ENCODE peak calls at places on chromosome 17, in eight cellular contexts. Z is right cardiac atrium; V is uterus; S is CD8-positive, alpha-beta memory T cell; G is breast epithelium; M is fibroblast of mammary gland; C is tibial nerve; N is bronchial epithelial cell. Y is an unnamed sample.
A peak's percentile ranks its signal among the peaks of the same experiment; 100 is the strongest.

GRCh38 chr17:76444518-76445311 is 8.2 kb downstream of the UBE2O start:
- DNase-seq in C (no peak), V (no peak), Z (no peak), N (peak; percentile 27), S (no peak), M (peak; percentile 22), G (no peak), Y (no peak)

GRCh38 chr17:7222093-7222971 is 2.6 kb downstream of the ACADVL start:
- DNase-seq in S (no peak), N (no peak), Z (peak; percentile 7), G (no peak), M (no peak), C (no peak), V (peak; percentile 25), Y (no peak)

GRCh38 chr17:1005361-1005946 is 8.5 kb downstream of the TIMM22 start:
- DNase-seq in Z (peak; percentile 76), M (peak; percentile 72), C (no peak), S (peak; percentile 26), V (peak; percentile 73), N (no peak), G (peak; percentile 58), Y (no peak)

GRCh38 chr17:29207986-29208385 is 27.8 kb upstream of the MYO18A start:
- DNase-seq in N (no peak), Z (no peak), V (no peak), S (no peak), G (no peak), C (no peak), M (no peak), Y (no peak)

GRCh38 chr17:80761421-80761871 is 216.8 kb downstream of the RPTOR start:
- DNase-seq in C (no peak), Z (no peak), M (peak; percentile 80), S (peak; percentile 50), N (peak; percentile 82), V (no peak), G (no peak), Y (no peak)

GRCh38 chr17:71726320-71726719 is 394.5 kb upstream of the SOX9 start:
- DNase-seq in C (no peak), V (no peak), Z (no peak), G (no peak), S (no peak), N (no peak), M (no peak), Y (no peak)

GRCh38 chr17:33521784-33522183 is 228.7 kb upstream of the ASIC2 start:
- DNase-seq in C (no peak), Z (no peak), M (no peak), S (no peak), N (no peak), V (no peak), G (no peak), Y (no peak)

GRCh38 chr17:77892469-77893143 is 65.9 kb upstream of the TNRC6C start:
- DNase-seq in S (no peak), M (no peak), Z (no peak), N (no peak), G (no peak), C (no peak), V (no peak), Y (no peak)

GRCh38 chr17:67633751-67634191 is 84.0 kb upstream of the NOL11 start:
- DNase-seq in C (no peak), V (peak; percentile 42), M (peak; percentile 33), Z (no peak), N (no peak), S (no peak), G (no peak), Y (no peak)

GRCh38 chr17:80791758-80792284 is 199.8 kb upstream of the CHMP6 start:
- DNase-seq in Z (peak; percentile 73), V (peak; percentile 91), M (peak; percentile 99), G (no peak), S (no peak), C (peak; percentile 68), N (peak; percentile 91), Y (peak; percentile 44)

GRCh38 chr17:81868674-81869220 is 2.4 kb downstream of the ARHGDIA start:
- DNase-seq in V (peak; percentile 83), C (no peak), G (no peak), Z (peak; percentile 63), S (no peak), N (peak; percentile 54), M (peak; percentile 89), Y (no peak)

GRCh38 chr17:43576563-43577229 is 30.6 kb upstream of the ETV4 start:
- DNase-seq in C (peak; percentile 58), M (peak; percentile 75), Z (peak; percentile 66), V (peak; percentile 69), S (peak; percentile 51), N (peak; percentile 66), G (peak; percentile 48), Y (peak; percentile 33)

GRCh38 chr17:41967141-41967920 is 736 bp downstream of the CNP start:
- DNase-seq in S (no peak), G (no peak), C (peak; percentile 21), M (peak; percentile 17), Z (peak; percentile 35), V (no peak), N (no peak), Y (no peak)

GRCh38 chr17:78387982-78388941 is 9.8 kb downstream of the PGS1 start:
- DNase-seq in N (no peak), G (no peak), V (peak; percentile 74), C (no peak), Z (no peak), M (no peak), S (no peak), Y (peak; percentile 47)

GRCh38 chr17:74637912-74638311 is 14.4 kb upstream of the CD300E start:
- DNase-seq in N (no peak), C (no peak), S (no peak), G (no peak), M (no peak), V (no peak), Z (no peak), Y (no peak)

GRCh38 chr17:7383742-7384488 is 3.0 kb downstream of the TNK1 start:
- DNase-seq in N (no peak), Z (peak; percentile 61), V (no peak), G (no peak), M (no peak), C (no peak), S (peak; percentile 88), Y (peak; percentile 82)

GRCh38 chr17:66712453-66712852 is 122.5 kb upstream of the CACNG5 start:
- DNase-seq in G (no peak), C (no peak), Z (no peak), N (no peak), V (no peak), S (no peak), M (no peak), Y (no peak)

GRCh38 chr17:412211-413015 is 59.8 kb upstream of the RPH3AL start:
- DNase-seq in S (peak; percentile 75), C (peak; percentile 62), M (peak; percentile 68), G (peak; percentile 42), N (peak; percentile 39), V (peak; percentile 62), Z (peak; percentile 46), Y (no peak)

GRCh38 chr17:44774271-44775135 is 15.7 kb downstream of the ADAM11 start:
- DNase-seq in G (peak; percentile 83), S (peak; percentile 83), M (peak; percentile 65), C (peak; percentile 94), N (peak; percentile 57), V (peak; percentile 85), Z (peak; percentile 87), Y (peak; percentile 84)

GRCh38 chr17:12349297-12349696 is 316.4 kb upstream of the MYOCD start:
- DNase-seq in S (no peak), V (no peak), G (no peak), Z (no peak), C (no peak), M (no peak), N (no peak), Y (no peak)

GRCh38 chr17:19533036-19533717 is 477 bp upstream of the SLC47A1 start:
- DNase-seq in V (no peak), N (no peak), S (no peak), G (no peak), C (no peak), M (no peak), Z (no peak), Y (no peak)

GRCh38 chr17:19531780-19532501 is 1.7 kb upstream of the SLC47A1 start:
- DNase-seq in S (no peak), M (no peak), V (no peak), C (no peak), Z (no peak), N (no peak), G (no peak), Y (no peak)

GRCh38 chr17:19537116-19537515 is 3.5 kb downstream of the SLC47A1 start:
- DNase-seq in V (no peak), C (no peak), M (no peak), G (no peak), N (no peak), Z (no peak), S (no peak), Y (no peak)

GRCh38 chr17:19533718-19534561 is at the start of gene SLC47A1:
- DNase-seq in G (no peak), Z (peak; percentile 37), C (no peak), S (peak; percentile 17), N (peak; percentile 8), V (peak; percentile 35), M (no peak), Y (peak; percentile 28)

DNA sequence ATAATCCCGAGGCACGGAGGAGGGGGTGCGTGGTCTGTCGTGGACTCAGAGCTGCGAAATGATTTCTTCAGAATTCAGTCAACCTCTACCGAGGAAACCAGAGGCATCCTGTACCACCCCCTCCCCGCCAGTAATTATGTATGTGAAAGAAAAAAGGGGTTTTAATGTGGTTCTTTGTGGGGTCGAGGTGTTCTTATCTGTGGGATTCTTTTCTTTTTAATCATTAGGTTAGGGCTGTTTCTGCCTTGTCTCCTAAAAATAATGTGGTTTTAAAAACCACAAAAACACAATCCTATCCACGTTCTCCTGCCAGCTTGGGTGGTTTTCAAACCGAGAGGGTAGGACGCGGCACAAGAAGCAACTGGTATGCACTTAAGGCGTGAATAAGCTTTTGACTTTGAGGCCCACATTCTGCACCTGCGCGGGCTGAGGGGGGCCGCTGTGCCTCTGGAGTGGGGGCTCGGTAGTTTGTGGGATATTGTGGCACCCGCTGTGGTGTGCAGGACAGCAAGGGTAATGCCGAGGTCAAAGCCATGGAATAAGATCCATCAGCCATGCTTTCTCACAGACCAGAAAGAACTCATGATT is 1.0 kb downstream of the SLC47A1 start:
- DNase-seq in M (no peak), N (no peak), Z (no peak), S (peak; percentile 36), G (no peak), C (no peak), V (no peak), Y (no peak)
- H3K4me3 ChIP-seq in M (no peak overlapping the region), N (peak overlapping the region; percentile 49), Z (peak overlapping the region; percentile 60), S (no peak overlapping the region), G (peak overlapping the region; percentile 71), C (peak overlapping the region; percentile 60), V (peak overlapping the region; percentile 63), Y (peak overlapping the region; percentile 48)

GRCh38 chr17:5035356-5035755 is at the start of gene SLC52A1:
- DNase-seq in N (peak; percentile 17), M (no peak), Z (no peak), S (no peak), V (no peak), G (no peak), C (no peak), Y (no peak)
- H3K4me3 ChIP-seq in N (peak within 1 kb of the TSS; percentile 33), M (peak within 1 kb of the TSS; percentile 1), Z (no peak within 1 kb of the TSS), S (no peak within 1 kb of the TSS), V (no peak within 1 kb of the TSS), G (peak within 1 kb of the TSS; percentile 71), C (no peak within 1 kb of the TSS), Y (no peak within 1 kb of the TSS)

GRCh38 chr17:15648384-15648783 is 28.9 kb upstream of the FBXW10B start:
- DNase-seq in V (no peak), N (no peak), G (no peak), S (no peak), Z (no peak), C (no peak), M (peak; percentile 6), Y (no peak)
- H3K4me3 ChIP-seq in V (no peak overlapping the region), N (peak overlapping the region; percentile 76), G (peak overlapping the region; percentile 16), S (no peak overlapping the region), Z (peak overlapping the region; percentile 26), C (no peak overlapping the region), M (no peak overlapping the region), Y (no peak overlapping the region)

GRCh38 chr17:34644941-34645550 is 65.7 kb downstream of the TMEM132E start:
- DNase-seq in N (no peak), M (no peak), Z (no peak), C (no peak), V (no peak), G (no peak), S (no peak), Y (no peak)
- H3K4me3 ChIP-seq in N (no peak overlapping the region), M (no peak overlapping the region), Z (no peak overlapping the region), C (no peak overlapping the region), V (no peak overlapping the region), G (no peak overlapping the region), S (no peak overlapping the region), Y (no peak overlapping the region)